ENCODE peak calls at places on chromosomes 2 and 18, in nine cellular contexts. One of them, this sample, is unnamed.

GRCh38 chr2:197425550-197425949 is 9.3 kb downstream of the SF3B1 start:
- DNase-seq in Ammon's horn: no peak
- DNase-seq in T-helper 1 cell: no peak
- DNase-seq in lower lobe of right lung: no peak
- DNase-seq in effector memory CD4-positive, alpha-beta T cell: no peak
- DNase-seq in NCI-H2107: no peak
- DNase-seq in GM04504: no peak
- DNase-seq in neuronal stem cell: no peak
- DNase-seq in CD4-positive, alpha-beta memory T cell: no peak
- DNase-seq in this sample: no peak

GRCh38 chr2:74081030-74081429 is 66.7 kb downstream of the BOLA3 start:
- DNase-seq in Ammon's horn: no peak
- DNase-seq in T-helper 1 cell: no peak
- DNase-seq in lower lobe of right lung: no peak
- DNase-seq in effector memory CD4-positive, alpha-beta T cell: no peak
- DNase-seq in NCI-H2107: no peak
- DNase-seq in GM04504: no peak
- DNase-seq in neuronal stem cell: no peak
- DNase-seq in CD4-positive, alpha-beta memory T cell: no peak
- DNase-seq in this sample: no peak

GRCh38 chr18:69957071-69957620 is 9.5 kb upstream of the CD226 start:
- DNase-seq in Ammon's horn: no peak
- DNase-seq in T-helper 1 cell: no peak
- DNase-seq in lower lobe of right lung: no peak
- DNase-seq in effector memory CD4-positive, alpha-beta T cell: no peak
- DNase-seq in NCI-H2107: no peak
- DNase-seq in GM04504: no peak
- DNase-seq in neuronal stem cell: no peak
- DNase-seq in CD4-positive, alpha-beta memory T cell: no peak
- DNase-seq in this sample: no peak

GRCh38 chr2:149601141-149601796 is 13.7 kb upstream of the MMADHC start:
- DNase-seq in Ammon's horn: no peak
- DNase-seq in T-helper 1 cell: no peak
- DNase-seq in lower lobe of right lung: no peak
- DNase-seq in effector memory CD4-positive, alpha-beta T cell: no peak
- DNase-seq in NCI-H2107: no peak
- DNase-seq in GM04504: no peak
- DNase-seq in neuronal stem cell: no peak
- DNase-seq in CD4-positive, alpha-beta memory T cell: no peak
- DNase-seq in this sample: no peak

GRCh38 chr2:120317180-120317533 is 28.8 kb upstream of the INHBB start:
- DNase-seq in Ammon's horn: no peak
- DNase-seq in T-helper 1 cell: no peak
- DNase-seq in lower lobe of right lung: no peak
- DNase-seq in effector memory CD4-positive, alpha-beta T cell: no peak
- DNase-seq in NCI-H2107: no peak
- DNase-seq in GM04504: no peak
- DNase-seq in neuronal stem cell: no peak
- DNase-seq in CD4-positive, alpha-beta memory T cell: no peak
- DNase-seq in this sample: no peak

GRCh38 chr2:62014102-62014501 is 108.6 kb downstream of the COMMD1 start:
- DNase-seq in Ammon's horn: peak; percentile 94
- DNase-seq in T-helper 1 cell: no peak
- DNase-seq in lower lobe of right lung: no peak
- DNase-seq in effector memory CD4-positive, alpha-beta T cell: no peak
- DNase-seq in NCI-H2107: peak; percentile 17
- DNase-seq in GM04504: peak; percentile 39
- DNase-seq in neuronal stem cell: no peak
- DNase-seq in CD4-positive, alpha-beta memory T cell: no peak
- DNase-seq in this sample: peak; percentile 70

GRCh38 chr2:74168739-74169138 is 9.9 kb downstream of the MOB1A start:
- DNase-seq in Ammon's horn: no peak
- DNase-seq in T-helper 1 cell: no peak
- DNase-seq in lower lobe of right lung: no peak
- DNase-seq in effector memory CD4-positive, alpha-beta T cell: no peak
- DNase-seq in NCI-H2107: no peak
- DNase-seq in GM04504: no peak
- DNase-seq in neuronal stem cell: no peak
- DNase-seq in CD4-positive, alpha-beta memory T cell: no peak
- DNase-seq in this sample: no peak

GRCh38 chr2:172461591-172462392 is 34.4 kb downstream of the ITGA6 start:
- DNase-seq in Ammon's horn: peak; percentile 74
- DNase-seq in T-helper 1 cell: peak; percentile 73
- DNase-seq in lower lobe of right lung: peak; percentile 77
- DNase-seq in effector memory CD4-positive, alpha-beta T cell: peak; percentile 59
- DNase-seq in NCI-H2107: peak; percentile 22
- DNase-seq in GM04504: no peak
- DNase-seq in neuronal stem cell: peak; percentile 53
- DNase-seq in CD4-positive, alpha-beta memory T cell: peak; percentile 75
- DNase-seq in this sample: no peak

GRCh38 chr18:62179213-62179612 is 7.6 kb downstream of the PIGN start:
- DNase-seq in Ammon's horn: no peak
- DNase-seq in T-helper 1 cell: no peak
- DNase-seq in lower lobe of right lung: no peak
- DNase-seq in effector memory CD4-positive, alpha-beta T cell: no peak
- DNase-seq in NCI-H2107: no peak
- DNase-seq in GM04504: no peak
- DNase-seq in neuronal stem cell: no peak
- DNase-seq in CD4-positive, alpha-beta memory T cell: no peak
- DNase-seq in this sample: no peak

GRCh38 chr2:196219686-196220085 is 48.3 kb upstream of the STK17B start:
- DNase-seq in Ammon's horn: no peak
- DNase-seq in T-helper 1 cell: no peak
- DNase-seq in lower lobe of right lung: no peak
- DNase-seq in effector memory CD4-positive, alpha-beta T cell: no peak
- DNase-seq in NCI-H2107: no peak
- DNase-seq in GM04504: no peak
- DNase-seq in neuronal stem cell: no peak
- DNase-seq in CD4-positive, alpha-beta memory T cell: no peak
- DNase-seq in this sample: no peak

This sample was measured in AG04449.